ENCODE peak calls at places on chromosomes 5 and 9, in seven cellular contexts. V, S, F, O, U, I and E are unnamed samples.

GRCh38 chr5:171422495-171422894 is 3.0 kb downstream of the FGF18 start:
- DNase-seq in V (no peak), S (no peak), F (no peak), O (no peak), U (peak; percentile 38), I (no peak), E (no peak)

GRCh38 chr5:67576112-67576511 is 379.5 kb upstream of the CD180 start:
- DNase-seq in V (no peak), S (no peak), F (no peak), O (no peak), U (no peak), I (no peak), E (no peak)

GRCh38 chr9:98437458-98438034 is 182.1 kb upstream of the TBC1D2 start:
- DNase-seq in V (no peak), S (no peak), F (no peak), O (no peak), U (no peak), I (no peak), E (no peak)

GRCh38 chr5:96187309-96188027 is 225.8 kb upstream of the ELL2 start:
- DNase-seq in V (peak; percentile 83), S (no peak), F (no peak), O (no peak), U (no peak), I (no peak), E (no peak)

GRCh38 chr9:132648283-132648682 is 21.5 kb downstream of the DDX31 start:
- DNase-seq in V (no peak), S (no peak), F (no peak), O (no peak), U (no peak), I (no peak), E (no peak)

GRCh38 chr9:4038182-4038723 is 261.6 kb downstream of the GLIS3 start:
- DNase-seq in V (peak; percentile 75), S (no peak), F (no peak), O (no peak), U (no peak), I (no peak), E (peak; percentile 84)

GRCh38 chr9:96169901-96170300 is 132.1 kb downstream of the HSD17B3 start:
- DNase-seq in V (no peak), S (peak; percentile 28), F (no peak), O (no peak), U (no peak), I (no peak), E (peak; percentile 80)

GRCh38 chr5:150598821-150599273 is 41.6 kb upstream of the SYNPO start:
- DNase-seq in V (no peak), S (no peak), F (no peak), O (no peak), U (no peak), I (no peak), E (no peak)

GRCh38 chr9:133638711-133639110 is 2.5 kb downstream of the DBH start:
- DNase-seq in V (no peak), S (no peak), F (no peak), O (no peak), U (no peak), I (no peak), E (no peak)

GRCh38 chr5:135660826-135661555 is 82.2 kb upstream of the CXCL14 start:
- DNase-seq in V (no peak), S (no peak), F (no peak), O (no peak), U (no peak), I (no peak), E (peak; percentile 34)

GRCh38 chr5:92633821-92634220 is 947.2 kb downstream of the NR2F1-AS1 start:
- DNase-seq in V (no peak), S (no peak), F (no peak), O (no peak), U (no peak), I (no peak), E (peak; percentile 53)

GRCh38 chr9:134937566-134938345 is 20.0 kb upstream of the FCN1 start:
- DNase-seq in V (no peak), S (no peak), F (no peak), O (no peak), U (no peak), I (no peak), E (peak; percentile 80)